ENCODE peak calls at places on chromosomes 5 and 9, in six cellular contexts. B, S, K, Z, G and J are unnamed samples. For H3K4me1, the result is how much of the 10 kb centered on the place peaks cover.

GRCh38 chr9:104864675-104865104 is 63.3 kb downstream of the ABCA1 start:
- DNase-seq in K (no peak), Z (no peak), S (no peak), B (no peak), G (no peak), J (no peak)

GRCh38 chr9:131214457-131214856 is 61.9 kb downstream of the FAM78A start:
- DNase-seq in Z (no peak), B (no peak), S (no peak), G (no peak), K (no peak), J (no peak)

GRCh38 chr5:81694726-81695125 is 56.2 kb downstream of the SSBP2 start:
- DNase-seq in K (no peak), G (no peak), B (no peak), S (no peak), Z (no peak), J (no peak)

GRCh38 chr9:7058539-7058938 is 300.8 kb downstream of the KDM4C start:
- DNase-seq in G (no peak), S (no peak), K (no peak), Z (no peak), B (no peak), J (no peak)

GRCh38 chr5:154312571-154312970 is 122.0 kb downstream of the GALNT10 start:
- DNase-seq in Z (no peak), B (no peak), G (no peak), S (no peak), K (no peak), J (no peak)

GRCh38 chr5:15446552-15446951 is 53.4 kb upstream of the FBXL7 start:
- DNase-seq in S (no peak), K (no peak), G (no peak), B (no peak), Z (no peak), J (no peak)

GRCh38 chr5:111345731-111346130 is 121.5 kb downstream of the CAMK4 start:
- DNase-seq in K (no peak), G (no peak), S (no peak), Z (no peak), B (no peak), J (no peak)

GRCh38 chr5:38640012-38640395 is 83.6 kb upstream of the LIFR start:
- DNase-seq in Z (no peak), G (no peak), B (no peak), S (no peak), K (no peak), J (no peak)

GRCh38 chr5:157303023-157303422 is 37.1 kb downstream of the CYFIP2 start:
- DNase-seq in G (no peak), S (no peak), B (no peak), K (no peak), Z (no peak), J (no peak)

GRCh38 chr5:56309262-56309826 is 76.2 kb upstream of the ANKRD55 start:
- DNase-seq in K (no peak), S (no peak), G (no peak), Z (no peak), B (no peak), J (no peak)

GRCh38 chr9:16619341-16619740 is 251.1 kb downstream of the BNC2 start:
- DNase-seq in Z (no peak), K (no peak), G (no peak), S (no peak), B (no peak), J (no peak)

GRCh38 chr9:16616686-16617085 is 253.8 kb downstream of the BNC2 start:
- DNase-seq in S (no peak), G (no peak), K (no peak), B (no peak), Z (no peak), J (no peak)

GRCh38 chr9:16622541-16622940 is 247.9 kb downstream of the BNC2 start:
- DNase-seq in K (no peak), G (no peak), S (no peak), B (no peak), Z (no peak), J (no peak)

GRCh38 chr9:16618524-16618923 is 251.9 kb downstream of the BNC2 start:
- DNase-seq in G (no peak), S (no peak), K (no peak), Z (no peak), B (no peak), J (no peak)

DNA sequence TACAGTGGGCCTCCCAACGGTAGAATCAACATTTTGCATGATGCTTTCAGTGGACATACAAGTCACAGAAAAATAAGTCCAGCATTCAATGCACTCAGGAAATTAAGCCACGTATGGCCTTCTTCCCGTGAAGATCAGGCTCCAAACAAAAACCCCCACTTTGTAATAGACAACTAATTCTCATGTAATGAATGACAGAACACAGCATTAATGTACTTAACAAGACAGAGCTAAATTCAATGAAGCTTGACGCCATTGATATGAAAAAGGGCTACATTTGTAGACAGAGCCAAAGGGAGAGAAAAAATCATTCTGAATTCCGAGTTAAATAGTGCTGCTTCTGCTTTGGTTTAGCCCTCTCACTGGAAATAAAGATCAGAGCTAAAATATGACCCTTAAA is 250.6 kb downstream of the BNC2 start:
- DNase-seq in K (no peak), Z (no peak), G (no peak), B (no peak), S (no peak), J (no peak)
- H3K4me3 ChIP-seq in K (no peak), Z (no peak), G (no peak), B (no peak), S (no peak), J (no peak)

GRCh38 chr9:36803951-36804350 is 230.1 kb downstream of the PAX5 start:
- DNase-seq in S (no peak), K (no peak), Z (no peak), B (no peak), G (no peak), J (no peak)
- H3K4me1 ChIP-seq in S (under half), K (under half), Z (under half), B (under half), G (under half), J (under half)

GRCh38 chr5:35478856-35479682 is 138.6 kb upstream of the SPEF2 start:
- DNase-seq in G (no peak), Z (no peak), K (no peak), S (no peak), B (no peak), J (no peak)
- H3K27ac ChIP-seq in G (no peak), Z (peak), K (peak), S (peak), B (no peak), J (no peak)

GRCh38 chr5:173568703-173569102 is 47.7 kb downstream of the BOD1 start:
- DNase-seq in K (no peak), Z (no peak), S (no peak), B (no peak), G (no peak), J (no peak)
- H3K4me3 ChIP-seq in K (no peak), Z (no peak), S (no peak), B (no peak), G (no peak), J (no peak)

GRCh38 chr5:135740475-135740874 is 94.0 kb upstream of the SLC25A48 start:
- DNase-seq in Z (no peak), G (no peak), B (peak), K (no peak), S (no peak), J (no peak)
- H3K4me1 ChIP-seq in Z (under half), G (under half), B (under half), K (under half), S (under half), J (under half)

GRCh38 chr5:148491015-148491792 is 107.4 kb downstream of the FBXO38 start:
- DNase-seq in B (no peak), K (no peak), Z (no peak), S (no peak), G (no peak), J (no peak)
- H3K27ac ChIP-seq in B (no peak), K (no peak), Z (peak), S (no peak), G (no peak), J (no peak)

DNA sequence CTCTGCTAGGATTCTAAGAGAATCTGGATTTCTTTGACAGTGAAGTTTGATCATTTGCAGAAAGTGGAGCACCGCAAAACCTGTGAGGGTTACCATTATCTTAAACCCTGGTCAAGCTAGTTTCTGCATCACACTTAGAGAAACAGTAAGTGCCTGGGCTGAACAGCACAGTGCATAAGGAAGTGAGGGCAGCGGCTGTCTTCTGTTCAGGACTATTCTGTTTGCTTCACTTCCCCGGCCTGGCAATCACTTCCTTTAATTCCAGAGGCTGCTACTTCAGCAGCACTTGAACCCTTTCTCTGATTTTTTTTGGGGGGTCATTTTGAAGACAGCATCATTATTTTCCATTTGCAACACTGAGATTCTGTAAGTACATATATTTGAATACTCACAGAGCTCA is 32.0 kb downstream of the SEMA6A start:
- DNase-seq in S (no peak), Z (no peak), K (no peak), B (no peak), G (no peak), J (no peak)
- H3K4me3 ChIP-seq in S (no peak), Z (no peak), K (no peak), B (no peak), G (no peak), J (no peak)

DNA sequence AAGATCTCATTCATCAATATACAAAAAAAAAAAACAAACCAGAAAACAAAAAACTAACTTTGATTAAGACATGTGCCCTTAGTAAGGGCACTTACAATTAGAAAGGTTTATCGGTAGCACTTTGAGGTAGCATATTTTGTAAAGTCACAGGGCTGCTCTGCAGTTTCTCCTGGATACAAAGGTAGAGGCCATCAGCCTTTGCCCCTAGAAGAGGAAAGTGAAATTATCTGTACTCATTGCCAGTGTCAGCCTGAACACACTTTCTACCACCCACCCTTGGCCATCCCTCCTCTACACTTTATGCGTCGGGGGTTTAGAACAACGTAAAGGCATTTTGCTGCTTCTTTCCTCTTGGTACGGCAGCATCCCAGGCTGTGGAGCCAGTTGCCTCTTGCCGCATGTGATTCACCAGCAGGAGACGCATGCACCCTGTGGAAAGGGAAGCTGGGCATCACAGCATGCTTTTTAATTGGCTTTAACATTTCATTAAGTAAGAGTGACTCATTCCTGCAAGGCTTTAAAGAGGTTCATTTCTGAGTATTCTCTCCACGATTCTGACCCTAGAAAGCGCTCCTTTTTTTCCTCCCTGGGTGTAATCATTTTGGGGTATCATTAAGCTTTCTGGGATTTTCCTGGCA is 84.6 kb downstream of the CEMIP2 start:
- DNase-seq in B (peak), G (peak), K (no peak), S (no peak), Z (no peak), J (no peak)
- H3K4me1 ChIP-seq in B (under half), G (under half), K (under half), S (under half), Z (under half), J (under half)

GRCh38 chr9:93451762-93452709 is 551 bp downstream of the FAM120A start:
- DNase-seq in Z (peak), G (peak), B (peak), K (peak), S (peak), J (peak)
- H3K27ac ChIP-seq in Z (peak), G (peak), B (peak), K (peak), S (peak), J (peak)